ENCODE peak calls at places on chromosome 12, in eight cellular contexts. G is Peyer's patch, F is AG09319, P is suprapubic skin, R is ecto neural progenitor cell, X is skeletal muscle cell, T is uterus, S is kidney glomerular epithelial cell. V is an unnamed sample.

GRCh38 chr12:12365931-12366431 is 9.1 kb downstream of the BORCS5 start:
- DNase-seq in P (no peak), S (no peak), R (no peak), G (no peak), T (no peak), F (no peak), X (no peak), V (no peak)

GRCh38 chr12:128637616-128638606 is 185.8 kb downstream of the SLC15A4 start:
- DNase-seq in G (no peak), S (no peak), X (no peak), F (no peak), P (no peak), T (no peak), R (no peak), V (no peak)

GRCh38 chr12:132258543-132258942 is 70.8 kb downstream of the GALNT9 start:
- DNase-seq in G (no peak), X (no peak), P (no peak), F (no peak), T (no peak), S (no peak), R (no peak), V (no peak)

GRCh38 chr12:53754633-53755261 is 3.0 kb upstream of the CISTR start:
- DNase-seq in G (no peak), X (no peak), R (no peak), S (no peak), T (no peak), F (no peak), P (no peak), V (no peak)

GRCh38 chr12:70758494-70758845 is 121.2 kb upstream of the PTPRB start:
- DNase-seq in F (no peak), X (no peak), T (no peak), R (no peak), S (no peak), P (no peak), G (no peak), V (no peak)

GRCh38 chr12:94042321-94042720 is 106.1 kb upstream of the PLXNC1 start:
- DNase-seq in R (peak), T (no peak), G (no peak), S (no peak), F (no peak), P (no peak), X (no peak), V (no peak)

GRCh38 chr12:38138225-38139221 is 178.1 kb upstream of the ALG10B start:
- DNase-seq in S (peak), F (peak), P (peak), G (peak), R (peak), X (peak), T (peak), V (peak)

GRCh38 chr12:113230315-113231274 is 9.3 kb downstream of the TPCN1 start:
- DNase-seq in T (no peak), P (peak), F (no peak), X (no peak), S (no peak), R (no peak), G (peak), V (no peak)

GRCh38 chr12:59075141-59075540 is 154.8 kb upstream of the LRIG3 start:
- DNase-seq in T (no peak), S (no peak), P (no peak), G (no peak), R (no peak), F (no peak), X (no peak), V (no peak)

GRCh38 chr12:63045020-63045860 is 105.8 kb downstream of the AVPR1A start:
- DNase-seq in S (peak), T (no peak), P (no peak), X (no peak), R (no peak), G (no peak), F (peak), V (no peak)

GRCh38 chr12:28568083-28568482 is 377.8 kb downstream of the CCDC91 start:
- DNase-seq in F (peak), X (peak), T (no peak), R (no peak), P (no peak), S (peak), G (no peak), V (no peak)

GRCh38 chr12:79885956-79886490 is 48.9 kb downstream of the PPP1R12A start:
- DNase-seq in R (no peak), S (no peak), X (no peak), G (no peak), F (no peak), P (no peak), T (no peak), V (no peak)

GRCh38 chr12:11958216-11959091 is 112.3 kb upstream of the BCL2L14 start:
- DNase-seq in X (peak), G (no peak), T (no peak), R (no peak), P (no peak), F (peak), S (peak), V (no peak)

GRCh38 chr12:93163260-93164036 is 214.3 kb upstream of the NUDT4 start:
- DNase-seq in X (no peak), R (no peak), G (no peak), S (no peak), T (no peak), P (no peak), F (peak), V (no peak)

GRCh38 chr12:117408161-117408791 is 46.9 kb upstream of the NOS1 start:
- DNase-seq in G (no peak), X (peak), F (no peak), T (no peak), P (no peak), S (peak), R (no peak), V (peak)

GRCh38 chr12:42977451-42978230 is 388.1 kb upstream of the PRICKLE1 start:
- DNase-seq in T (no peak), S (no peak), R (no peak), X (no peak), P (no peak), F (no peak), G (no peak), V (no peak)

GRCh38 chr12:79400481-79400880 is 290.3 kb downstream of the PAWR start:
- DNase-seq in G (no peak), S (no peak), F (no peak), X (no peak), R (no peak), P (no peak), T (no peak), V (no peak)

GRCh38 chr12:88957358-88957757 is 377.1 kb upstream of the KITLG start:
- DNase-seq in R (no peak), F (no peak), X (no peak), G (no peak), P (no peak), T (no peak), S (no peak), V (no peak)